ENCODE peak calls at places on chromosomes 4 and X, in five cellular contexts. T is IMR-90, Y is esophagus squamous epithelium, W is GM23338, D is K562. O is an unnamed sample.

GRCh38 chr4:106344324-106344970 is 24.1 kb downstream of the GIMD1 start:
- DNase-seq in T (peak; percentile 71), Y (no peak), W (no peak), D (no peak), O (no peak)

GRCh38 chr4:188439641-188440311 is 300.5 kb downstream of the TRIML1 start:
- DNase-seq in T (peak; percentile 38), Y (no peak), W (no peak), D (no peak), O (no peak)

GRCh38 chrX:137166591-137166990 is 132.8 kb upstream of the GPR101 start:
- DNase-seq in T (no peak), Y (no peak), W (peak; percentile 49), D (peak; percentile 15), O (no peak)

GRCh38 chrX:150364347-150365050 is 1.4 kb downstream of the MAMLD1 start:
- DNase-seq in T (peak; percentile 6), Y (no peak), W (peak; percentile 8), D (no peak), O (peak; percentile 77)

GRCh38 chrX:23901805-23902204 is 5.9 kb downstream of the APOO start:
- DNase-seq in T (peak; percentile 77), Y (peak; percentile 6), W (peak; percentile 63), D (peak; percentile 13), O (no peak)

GRCh38 chr4:155758500-155759371 is at the start of gene GUCY1B1:
- DNase-seq in T (peak; percentile 94), Y (peak; percentile 43), W (peak; percentile 95), D (peak; percentile 42), O (peak; percentile 98)

GRCh38 chr4:1628892-1629703 is 55.0 kb downstream of the FAM53A start:
- DNase-seq in T (peak; percentile 6), Y (no peak), W (peak; percentile 79), D (peak; percentile 88), O (peak; percentile 84)

GRCh38 chrX:97039363-97040029 is 155.8 kb downstream of the RPA4 start:
- DNase-seq in T (peak; percentile 26), Y (no peak), W (no peak), D (no peak), O (no peak)

GRCh38 chr4:1775731-1776500 is 17.2 kb upstream of the FGFR3 start:
- DNase-seq in T (no peak), Y (no peak), W (no peak), D (no peak), O (no peak)

GRCh38 chr4:2800691-2801596 is 8.1 kb downstream of the SH3BP2 start:
- DNase-seq in T (peak; percentile 37), Y (no peak), W (peak; percentile 80), D (peak; percentile 73), O (peak; percentile 95)

GRCh38 chr4:96913437-96914075 is 1073.7 kb downstream of the PDHA2 start:
- DNase-seq in T (no peak), Y (no peak), W (no peak), D (no peak), O (no peak)

GRCh38 chr4:55132775-55133174 is 7.4 kb upstream of the KDR start:
- DNase-seq in T (no peak), Y (no peak), W (peak; percentile 95), D (no peak), O (no peak)

GRCh38 chrX:21961142-21961541 is 20.6 kb downstream of the SMS start:
- DNase-seq in T (no peak), Y (no peak), W (no peak), D (no peak), O (no peak)

GRCh38 chr4:36244257-36245084 is at the start of gene ARAP2:
- DNase-seq in T (peak; percentile 4), Y (peak; percentile 2), W (peak; percentile 74), D (peak; percentile 7), O (peak; percentile 87)

GRCh38 chrX:72018277-72019112 is 107.8 kb downstream of the NHSL2 start:
- DNase-seq in T (peak; percentile 90), Y (peak; percentile 8), W (peak; percentile 80), D (peak; percentile 92), O (peak; percentile 96)

GRCh38 chr4:179307297-179308136 is 1865.3 kb upstream of the AGA start:
- DNase-seq in T (peak; percentile 23), Y (no peak), W (peak; percentile 83), D (peak; percentile 42), O (no peak)

GRCh38 chr4:10605056-10605455 is 79.5 kb downstream of the CLNK start:
- DNase-seq in T (peak; percentile 41), Y (no peak), W (no peak), D (no peak), O (no peak)

GRCh38 chr4:83010111-83010521 is 507 bp downstream of the LIN54 start:
- DNase-seq in T (peak; percentile 46), Y (no peak), W (peak; percentile 51), D (no peak), O (no peak)

GRCh38 chrX:129876734-129877395 is 29.1 kb upstream of the UTP14A start:
- DNase-seq in T (peak; percentile 29), Y (no peak), W (no peak), D (no peak), O (no peak)

GRCh38 chr4:71186257-71186565 is 152.6 kb upstream of the SLC4A4 start:
- DNase-seq in T (no peak), Y (no peak), W (no peak), D (no peak), O (no peak)

GRCh38 chr4:4330794-4331193 is 40.7 kb downstream of the ZBTB49 start:
- DNase-seq in T (no peak), Y (no peak), W (no peak), D (no peak), O (no peak)

GRCh38 chr4:8151165-8151650 is 7.4 kb downstream of the ABLIM2 start:
- DNase-seq in T (no peak), Y (no peak), W (no peak), D (no peak), O (peak; percentile 57)
- H3K36me3 ChIP-seq in T (no peaks in the 10 kb centered on the region), Y (no peaks in the 10 kb centered on the region), W (no peaks in the 10 kb centered on the region), D (no peaks in the 10 kb centered on the region), O (no peaks in the 10 kb centered on the region)

GRCh38 chr4:24550773-24551172 is 33.6 kb downstream of the DHX15 start:
- DNase-seq in T (no peak), Y (no peak), W (no peak), D (no peak), O (no peak)
- H3K36me3 ChIP-seq in T (peaks cover 23% of the 10 kb centered on the region), Y (no peaks in the 10 kb centered on the region), W (peaks cover 20% of the 10 kb centered on the region), D (peaks cover 87% of the 10 kb centered on the region), O (no peaks in the 10 kb centered on the region)

GRCh38 chr4:184396001-184396400 is 78.3 kb downstream of the IRF2 start:
- DNase-seq in T (no peak), Y (no peak), W (no peak), D (no peak), O (no peak)
- H3K36me3 ChIP-seq in T (peaks cover 49% of the 10 kb centered on the region), Y (no peaks in the 10 kb centered on the region), W (peaks cover 12% of the 10 kb centered on the region), D (peaks cover 29% of the 10 kb centered on the region), O (peaks cover 32% of the 10 kb centered on the region)

GRCh38 chrX:153789654-153790053 is 4.5 kb downstream of the IDH3G start:
- DNase-seq in T (no peak), Y (no peak), W (no peak), D (no peak), O (no peak)
- H3K36me3 ChIP-seq in T (peaks cover 18% of the 10 kb centered on the region), Y (peaks cover 5% of the 10 kb centered on the region), W (no peaks in the 10 kb centered on the region), D (peaks cover 71% of the 10 kb centered on the region), O (no peaks in the 10 kb centered on the region)